ENCODE peak calls at places on chromosomes 11 and 22, in five cellular contexts. G is transverse colon, E is IMR-90, W is sigmoid colon, F is heart left ventricle. D is an unnamed sample. For H3K36me3 and H3K9me3, the result is how much of the 10 kb centered on the place peaks cover.

GRCh38 chr22:45878901-45879551 is 97.9 kb downstream of the WNT7B start:
- DNase-seq in G (no peak), E (no peak), W (peak), F (peak), D (no peak)

GRCh38 chr11:8786933-8787332 is 104.3 kb downstream of the RPL27A start:
- DNase-seq in G (no peak), E (no peak), W (no peak), F (no peak), D (no peak)

GRCh38 chr11:32385998-32386397 is 49.3 kb downstream of the WT1 start:
- DNase-seq in G (peak), E (peak), W (no peak), F (no peak), D (peak)

GRCh38 chr22:38614331-38615122 is 41.7 kb downstream of the FAM227A start:
- DNase-seq in G (no peak), E (peak), W (no peak), F (no peak), D (no peak)

GRCh38 chr11:2377511-2378443 is 667 bp downstream of the CD81 start:
- DNase-seq in G (peak), E (peak), W (peak), F (no peak), D (peak)

GRCh38 chr22:23388492-23389009 is 191.5 kb downstream of the IGLL1 start:
- DNase-seq in G (no peak), E (no peak), W (peak), F (no peak), D (no peak)

GRCh38 chr11:128790200-128790599 is 76.9 kb downstream of the KCNJ1 start:
- DNase-seq in G (no peak), E (peak), W (no peak), F (peak), D (no peak)

GRCh38 chr11:15801616-15802015 is 554.7 kb downstream of the SOX6 start:
- DNase-seq in G (no peak), E (no peak), W (no peak), F (no peak), D (no peak)

GRCh38 chr11:69691449-69691848 is 12.4 kb downstream of the FGF19 start:
- DNase-seq in G (no peak), E (peak), W (peak), F (no peak), D (no peak)

GRCh38 chr11:76770642-76771445 is 12.3 kb upstream of the TSKU start:
- DNase-seq in G (peak), E (peak), W (peak), F (no peak), D (peak)

GRCh38 chr11:63023851-63024648 is 8.4 kb upstream of the SLC22A8 start:
- DNase-seq in G (peak), E (peak), W (peak), F (peak), D (peak)

GRCh38 chr11:59754494-59754858 is 700 bp upstream of the STX3 start:
- DNase-seq in G (peak), E (peak), W (no peak), F (no peak), D (no peak)

GRCh38 chr11:113182288-113182687 is 132.1 kb upstream of the TTC12 start:
- DNase-seq in G (no peak), E (no peak), W (no peak), F (no peak), D (no peak)

GRCh38 chr11:70489276-70489675 is 90.9 kb downstream of the CTTN start:
- DNase-seq in G (no peak), E (no peak), W (peak), F (peak), D (no peak)

GRCh38 chr11:68651208-68651984 is 32.9 kb upstream of the GAL start:
- DNase-seq in G (no peak), E (peak), W (no peak), F (no peak), D (no peak)

GRCh38 chr11:114970908-114971645 is 292.8 kb downstream of the NXPE2 start:
- DNase-seq in G (no peak), E (no peak), W (no peak), F (no peak), D (no peak)

GRCh38 chr22:37843746-37844089 is 416 bp downstream of the ANKRD54 start:
- DNase-seq in G (peak), E (peak), W (peak), F (peak), D (peak)

GRCh38 chr11:113649311-113649710 is 56.8 kb downstream of the TMPRSS5 start:
- DNase-seq in G (no peak), E (no peak), W (no peak), F (no peak), D (no peak)

GRCh38 chr11:9569588-9570164 is 3.8 kb upstream of the WEE1 start:
- DNase-seq in G (no peak), E (no peak), W (no peak), F (no peak), D (no peak)

GRCh38 chr11:116874251-116874650 is 36.8 kb upstream of the APOA1 start:
- DNase-seq in G (no peak), E (peak), W (no peak), F (no peak), D (no peak)

GRCh38 chr11:3000032-3000961 is 8.2 kb upstream of the NAP1L4 start:
- DNase-seq in G (peak), E (peak), W (peak), F (peak), D (peak)

GRCh38 chr11:106974831-106975230 is 43.4 kb downstream of the GUCY1A2 start:
- DNase-seq in G (no peak), E (no peak), W (no peak), F (no peak), D (no peak)

GRCh38 chr11:69920500-69921428 is 101.5 kb upstream of the FGF3 start:
- DNase-seq in G (peak), E (no peak), W (peak), F (no peak), D (no peak)

GRCh38 chr11:116353517-116353916 is 419.3 kb downstream of the BUD13 start:
- DNase-seq in G (no peak), E (no peak), W (no peak), F (no peak), D (no peak)

GRCh38 chr11:118205979-118206611 is 18.7 kb downstream of the JAML start:
- DNase-seq in G (no peak), E (no peak), W (no peak), F (no peak), D (no peak)

GRCh38 chr22:19121631-19122142 is 525 bp downstream of the DGCR2 start:
- DNase-seq in G (peak), E (peak), W (peak), F (peak), D (peak)

DNA sequence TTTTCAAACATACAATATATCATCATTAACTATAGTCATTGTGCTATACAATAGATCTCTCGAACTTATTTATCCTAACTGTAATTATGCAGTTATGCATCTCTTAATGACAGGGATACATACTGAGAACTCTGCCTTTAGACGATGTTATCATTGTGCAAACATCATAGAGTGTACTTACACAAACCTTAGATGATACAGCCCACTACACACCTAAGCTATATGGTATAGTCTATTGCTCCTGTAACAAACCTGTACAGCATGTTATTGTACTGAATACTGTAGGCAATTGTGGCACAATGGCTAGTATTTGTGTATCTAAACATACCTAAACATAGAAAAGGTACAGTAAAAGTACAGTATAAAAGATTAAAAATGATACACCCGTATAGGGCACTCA is 27.4 kb upstream of the NRGN start:
- DNase-seq in G (no peak), E (no peak), W (no peak), F (no peak), D (no peak)
- H3K4me3 ChIP-seq in G (no peak), E (no peak), W (no peak), F (no peak), D (no peak)

GRCh38 chr11:20047755-20048154 is 112.5 kb downstream of the DBX1 start:
- DNase-seq in G (no peak), E (no peak), W (no peak), F (no peak), D (no peak)
- H3K36me3 ChIP-seq in G (under half), E (under half), W (half or more), F (under half), D (half or more)

DNA sequence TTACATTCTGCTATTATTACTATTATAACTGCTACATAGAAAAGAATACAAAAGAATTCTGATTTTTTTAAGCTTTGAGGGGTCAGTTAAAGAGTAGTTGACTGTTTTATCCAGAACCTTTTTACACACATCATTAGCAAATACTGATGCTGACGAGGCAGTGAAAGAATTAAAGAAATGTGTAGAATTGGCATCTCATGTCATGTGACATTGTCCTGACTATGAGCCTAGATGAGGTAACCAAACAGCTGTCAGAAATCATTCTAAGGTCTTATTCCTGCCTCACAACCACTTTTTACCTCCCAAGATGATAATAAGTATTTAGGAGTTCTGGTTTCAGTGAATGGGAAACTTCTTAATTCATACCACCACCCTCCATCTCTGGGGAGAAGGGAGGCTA is 121.0 kb downstream of the SLC1A2 start:
- DNase-seq in G (no peak), E (peak), W (no peak), F (no peak), D (no peak)
- H3K9me3 ChIP-seq in G (under half), E (under half), W (under half), F (under half), D (under half)

GRCh38 chr22:32880531-32880905 is 79.0 kb downstream of the TIMP3 start:
- DNase-seq in G (no peak), E (no peak), W (no peak), F (no peak), D (no peak)
- H3K4me3 ChIP-seq in G (no peak), E (no peak), W (no peak), F (no peak), D (no peak)

DNA sequence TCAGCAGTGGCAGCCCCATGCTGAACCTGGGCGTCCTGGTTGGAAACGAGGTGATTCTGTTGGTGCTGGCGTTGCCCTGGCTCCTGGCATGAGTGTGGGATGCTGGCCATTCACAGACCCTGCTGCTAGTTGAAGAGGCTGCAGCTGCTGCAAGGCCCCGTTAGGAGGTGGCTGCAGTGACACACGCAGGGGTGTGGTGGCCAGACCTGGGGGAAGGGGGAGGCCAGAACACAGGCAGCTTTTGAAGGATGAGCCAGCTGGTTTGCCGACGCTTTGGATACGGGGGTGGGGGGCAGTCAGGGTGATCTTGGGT is 77.2 kb downstream of the MORC2 start:
- DNase-seq in G (peak), E (no peak), W (no peak), F (no peak), D (no peak)
- H3K36me3 ChIP-seq in G (under half), E (under half), W (under half), F (under half), D (under half)

GRCh38 chr11:43825217-43825816 is 55.3 kb upstream of the ALKBH3 start:
- DNase-seq in G (no peak), E (peak), W (no peak), F (no peak), D (no peak)
- H3K9me3 ChIP-seq in G (under half), E (under half), W (under half), F (under half), D (under half)

DNA sequence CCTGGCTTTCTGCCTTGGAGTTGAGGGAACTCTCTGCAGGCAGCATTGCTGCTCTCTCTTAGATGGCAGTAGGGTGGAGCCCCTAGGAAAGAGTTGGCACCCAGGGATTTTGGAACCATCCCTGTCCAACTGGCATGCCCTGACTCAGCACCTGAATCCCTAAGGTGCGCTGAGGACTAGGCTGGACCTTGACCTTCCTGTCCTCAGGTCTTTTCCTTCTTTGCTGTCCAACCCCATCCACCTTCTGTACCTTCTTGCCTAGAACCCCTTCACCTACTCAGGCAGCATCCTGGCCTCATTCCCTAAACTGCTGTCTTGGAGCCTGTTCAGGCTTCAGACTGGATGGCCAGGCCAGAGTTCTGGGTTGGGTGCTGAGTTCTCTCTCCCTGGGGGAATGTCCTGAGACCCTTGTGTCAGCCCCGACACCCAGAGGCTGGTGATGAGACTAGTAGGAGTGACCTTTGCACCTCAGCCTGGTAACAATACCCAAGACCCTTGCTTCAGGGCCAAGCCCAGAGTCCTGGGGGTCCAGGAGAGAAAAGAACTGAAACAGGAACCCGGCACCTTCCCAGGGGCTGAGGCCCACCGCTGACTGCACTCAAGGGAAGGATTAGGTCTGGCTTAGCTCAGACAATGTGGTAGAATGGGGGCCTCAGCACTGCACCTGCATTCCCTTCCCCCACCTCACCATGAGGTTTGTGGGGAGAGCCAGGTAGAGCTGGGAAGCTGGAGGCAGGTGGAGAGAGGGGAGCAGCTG is 2.6 kb upstream of the POLD4 start:
- DNase-seq in G (peak), E (no peak), W (no peak), F (no peak), D (no peak)
- H3K4me3 ChIP-seq in G (no peak), E (no peak), W (no peak), F (no peak), D (no peak)

GRCh38 chr11:12259956-12260355 is 117.4 kb upstream of the PARVA start:
- DNase-seq in G (no peak), E (no peak), W (no peak), F (no peak), D (no peak)
- H3K36me3 ChIP-seq in G (under half), E (half or more), W (half or more), F (half or more), D (under half)

GRCh38 chr11:99316761-99317475 is 296.2 kb downstream of the CNTN5 start:
- DNase-seq in G (no peak), E (no peak), W (no peak), F (peak), D (no peak)

GRCh38 chr11:99325807-99326206 is 305.1 kb downstream of the CNTN5 start:
- DNase-seq in G (no peak), E (peak), W (no peak), F (no peak), D (peak)

GRCh38 chr11:99320769-99321290 is 300.1 kb downstream of the CNTN5 start:
- DNase-seq in G (no peak), E (no peak), W (no peak), F (no peak), D (peak)
- H3K9me3 ChIP-seq in G (under half), E (under half), W (under half), F (under half), D (under half)

GRCh38 chr22:40634119-40634903 is 2.2 kb downstream of the MRTFA start:
- DNase-seq in G (no peak), E (no peak), W (peak), F (no peak), D (no peak)
- H3K4me3 ChIP-seq in G (no peak), E (no peak), W (peak), F (peak), D (peak)

D was measured in MG63.